ENCODE peak calls at places on chromosomes 13 and 19, in ten cellular contexts. G is cardiac muscle cell, J is astrocyte of the spinal cord, S is fibroblast of the aortic adventitia, R is heart right ventricle, A is GM12865, D is Caco-2, H is adrenal gland, Y is BE2C, O is IMR-90. U is an unnamed sample.

GRCh38 chr13:113786262-113786841 is 27.3 kb downstream of the TMEM255B start:
- DNase-seq in Y (no peak), H (no peak), J (peak; percentile 67), G (peak; percentile 53), S (peak; percentile 36), A (no peak), R (no peak), D (no peak), O (peak; percentile 76), U (no peak)

GRCh38 chr13:67642638-67643037 is 412.5 kb upstream of the PCDH9 start:
- DNase-seq in S (no peak), D (no peak), R (no peak), O (no peak), G (no peak), A (no peak), Y (no peak), H (no peak), J (no peak), U (no peak)

GRCh38 chr19:10760268-10760944 is 42.5 kb downstream of the DNM2 start:
- DNase-seq in S (no peak), Y (peak; percentile 85), A (peak; percentile 78), J (peak; percentile 25), D (no peak), H (no peak), G (no peak), O (no peak), R (no peak), U (no peak)

GRCh38 chr19:719081-719512 is 10.4 kb downstream of the PALM start:
- DNase-seq in G (peak; percentile 66), J (no peak), S (peak; percentile 80), O (no peak), H (peak; percentile 70), R (peak; percentile 66), Y (no peak), D (no peak), A (no peak), U (no peak)

GRCh38 chr19:57903298-57904174 is 12.9 kb downstream of the ZNF417 start:
- DNase-seq in R (no peak), D (no peak), G (peak; percentile 75), S (peak; percentile 59), H (no peak), A (peak; percentile 11), J (peak; percentile 26), Y (no peak), O (peak; percentile 53), U (peak; percentile 31)

GRCh38 chr19:10228925-10229324 is 2.2 kb downstream of the S1PR2 start:
- DNase-seq in S (peak; percentile 60), J (no peak), H (no peak), A (peak; percentile 73), R (no peak), G (peak; percentile 57), O (peak; percentile 41), Y (peak; percentile 62), D (peak; percentile 61), U (no peak)

GRCh38 chr13:35700661-35701060 is 224.2 kb upstream of the MAB21L1 start:
- DNase-seq in G (no peak), Y (no peak), J (peak; percentile 57), A (no peak), S (peak; percentile 54), R (no peak), H (no peak), O (peak; percentile 72), D (no peak), U (no peak)

GRCh38 chr19:17847538-17848366 is at the start of gene JAK3:
- DNase-seq in S (peak; percentile 64), A (peak; percentile 93), O (peak; percentile 46), H (peak; percentile 57), R (peak; percentile 79), J (peak; percentile 56), Y (peak; percentile 79), G (peak; percentile 89), D (no peak), U (no peak)

GRCh38 chr19:50464348-50464747 is 12.0 kb upstream of the EMC10 start:
- DNase-seq in D (no peak), Y (no peak), A (no peak), H (no peak), R (no peak), G (no peak), S (no peak), J (no peak), O (no peak), U (no peak)

GRCh38 chr19:33905937-33906577 is 109.4 kb downstream of the KCTD15 start:
- DNase-seq in S (no peak), D (peak; percentile 86), A (peak; percentile 12), O (no peak), H (peak; percentile 39), Y (no peak), R (peak; percentile 80), G (peak; percentile 64), J (no peak), U (no peak)

GRCh38 chr13:102538938-102539337 is 57.8 kb upstream of the TPP2 start:
- DNase-seq in O (no peak), Y (no peak), D (no peak), A (no peak), J (no peak), G (no peak), S (no peak), R (no peak), H (no peak), U (no peak)

GRCh38 chr13:64675256-64675892 is 2554.8 kb downstream of the PCDH9 start:
- DNase-seq in R (no peak), H (no peak), J (peak; percentile 52), G (peak; percentile 9), D (no peak), A (no peak), O (peak; percentile 77), Y (no peak), S (peak; percentile 57), U (no peak)

GRCh38 chr19:56562766-56563165 is 4.5 kb upstream of the ZNF470 start:
- DNase-seq in D (no peak), A (no peak), H (no peak), O (no peak), Y (no peak), J (no peak), S (no peak), G (no peak), R (no peak), U (no peak)

GRCh38 chr19:56566904-56567273 is 379 bp upstream of the ZNF470 start:
- DNase-seq in H (peak; percentile 50), J (no peak), O (no peak), R (peak; percentile 67), G (peak; percentile 49), D (peak; percentile 51), Y (peak; percentile 68), A (peak; percentile 2), S (no peak), U (peak; percentile 2)

GRCh38 chr19:56567274-56568120 is at the start of gene ZNF470:
- DNase-seq in J (peak; percentile 93), A (peak; percentile 80), Y (peak; percentile 96), S (peak; percentile 89), H (peak; percentile 94), G (peak; percentile 96), O (peak; percentile 87), D (peak; percentile 92), R (peak; percentile 95), U (peak; percentile 87)
- TF ChIP-seq CTCF in J (no peak), A (no peak), Y (no peak), S (peak; percentile 1), H (no peak), G (no peak), O (no peak), D (no peak), R (no peak), U (no peak)

GRCh38 chr13:74560325-74560724 is 426.1 kb upstream of the KLF12 start:
- DNase-seq in J (no peak), D (no peak), R (no peak), S (no peak), A (peak; percentile 13), G (no peak), O (no peak), Y (no peak), H (no peak), U (no peak)
- H3K4me3 ChIP-seq in J (no peak overlapping the region), D (no peak overlapping the region), R (no peak overlapping the region), S (no peak overlapping the region), A (no peak overlapping the region), G (no peak overlapping the region), O (no peak overlapping the region), Y (no peak overlapping the region), H (no peak overlapping the region), U (no peak overlapping the region)

GRCh38 chr19:32453736-32454135 is 48.2 kb downstream of the DPY19L3 start:
- DNase-seq in D (no peak), A (no peak), Y (no peak), O (peak; percentile 54), R (no peak), S (no peak), H (no peak), J (no peak), G (peak; percentile 8), U (no peak)
- TF ChIP-seq CTCF in D (no peak), A (no peak), Y (no peak), O (no peak), R (no peak), S (no peak), H (no peak), J (no peak), G (no peak), U (no peak)

DNA sequence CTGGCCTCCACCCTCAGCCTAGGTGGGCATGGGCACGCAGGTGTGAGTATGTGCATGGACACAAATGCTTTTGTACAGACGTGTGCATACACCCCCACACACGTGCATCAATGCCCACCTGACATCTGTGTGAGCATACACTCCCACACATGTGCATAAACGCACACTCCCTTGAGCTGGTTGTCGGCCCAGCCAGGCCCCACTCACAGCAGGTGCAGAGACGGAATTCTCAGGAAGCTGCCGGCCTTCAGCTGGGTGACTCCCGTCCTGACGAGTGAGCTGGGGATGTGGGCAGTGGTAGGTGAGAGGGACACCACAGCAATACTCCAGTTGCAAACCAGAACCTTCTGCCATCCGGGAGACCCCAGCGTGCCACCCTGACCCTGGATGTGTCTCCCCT is 1.0 kb downstream of the LGI4 start:
- DNase-seq in J (no peak), Y (no peak), S (no peak), D (no peak), R (no peak), H (no peak), G (no peak), O (no peak), A (no peak), U (no peak)
- H3K4me3 ChIP-seq in J (no peak overlapping the region), Y (no peak overlapping the region), S (no peak overlapping the region), D (peak overlapping the region; percentile 18), R (no peak overlapping the region), H (no peak overlapping the region), G (no peak overlapping the region), O (no peak overlapping the region), A (no peak overlapping the region), U (no peak overlapping the region)

DNA sequence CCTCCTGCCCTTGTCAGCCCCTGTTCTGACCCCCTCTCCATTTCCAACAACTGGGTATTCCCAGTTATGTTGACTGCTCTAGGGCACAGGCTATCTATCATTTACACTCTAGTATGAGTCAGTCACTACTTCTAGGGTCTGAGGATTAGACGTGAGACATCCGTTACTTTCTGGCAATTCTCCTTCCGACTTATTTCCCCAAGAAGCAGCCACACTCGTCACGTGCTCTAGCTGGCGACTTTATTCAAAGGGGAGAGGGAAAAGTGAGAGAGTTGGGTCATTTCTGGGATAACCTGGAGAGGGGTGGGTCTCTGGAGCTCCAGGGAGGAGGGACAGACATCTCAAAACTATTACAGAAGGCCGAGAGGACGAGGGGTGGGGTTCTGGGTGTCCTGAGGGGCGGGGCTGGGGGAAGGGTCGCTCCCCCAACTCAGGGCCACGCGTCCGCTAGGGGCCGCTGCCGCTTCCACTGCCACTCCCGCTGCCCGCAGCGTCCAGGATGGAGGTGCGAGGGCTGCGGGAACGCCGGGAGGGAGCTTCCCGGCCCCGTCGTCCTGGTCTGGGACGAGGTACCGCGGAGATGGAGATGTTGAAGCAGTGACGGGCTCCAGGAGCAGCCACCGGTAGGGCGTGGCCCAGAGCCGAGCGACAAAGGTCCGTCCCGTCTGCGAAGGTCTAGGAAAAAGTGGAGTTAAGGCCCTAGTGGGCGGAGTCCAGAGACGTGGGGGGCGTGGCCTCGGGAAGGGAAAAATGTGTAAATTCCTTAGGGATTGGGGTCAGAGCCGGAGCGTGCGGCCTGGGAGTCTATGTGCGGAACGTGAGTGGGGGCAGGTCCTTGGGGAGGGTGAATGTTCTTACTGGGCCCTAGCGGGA is 8.9 kb downstream of the RTBDN start:
- DNase-seq in A (no peak), O (no peak), Y (peak; percentile 85), J (no peak), D (no peak), G (peak; percentile 73), H (no peak), R (no peak), S (no peak), U (no peak)
- TF ChIP-seq CTCF in A (no peak), O (peak; percentile 32), Y (peak; percentile 64), J (peak; percentile 47), D (peak; percentile 30), G (peak; percentile 42), H (peak; percentile 4), R (peak; percentile 44), S (peak; percentile 26), U (peak; percentile 53)

U was measured in LNCaP clone FGC.